ENCODE peak calls at places on chromosomes 16 and 17, in eight cellular contexts. Y, N, J, T, X, Z, I and V are unnamed samples.

GRCh38 chr16:24986512-24987303 is 28.5 kb downstream of the ARHGAP17 start:
- DNase-seq in J (no peak), I (no peak), X (no peak), Y (no peak), N (no peak), Z (no peak), T (peak), V (peak)

GRCh38 chr17:52105601-52106000 is 52.9 kb downstream of the CA10 start:
- DNase-seq in X (no peak), N (no peak), I (no peak), T (no peak), J (no peak), Y (no peak), Z (no peak), V (no peak)

GRCh38 chr16:58020628-58021521 is 4.7 kb upstream of the MMP15 start:
- DNase-seq in Z (peak), X (no peak), T (peak), N (peak), I (peak), Y (peak), J (peak), V (peak)

GRCh38 chr16:50591800-50592771 is 43.9 kb downstream of the NKD1 start:
- DNase-seq in I (peak), T (peak), N (no peak), X (no peak), Y (no peak), Z (no peak), J (peak), V (no peak)

GRCh38 chr16:28086496-28087139 is 23.1 kb upstream of the GSG1L start:
- DNase-seq in N (no peak), I (no peak), Z (no peak), T (no peak), Y (no peak), X (no peak), J (no peak), V (no peak)

GRCh38 chr17:6823011-6823442 is 8.5 kb downstream of the TEKT1 start:
- DNase-seq in Z (no peak), X (no peak), T (peak), Y (no peak), J (no peak), N (no peak), I (no peak), V (no peak)

GRCh38 chr17:64387145-64387473 is 3.6 kb downstream of the PECAM1 start:
- DNase-seq in T (no peak), I (no peak), Y (no peak), N (no peak), X (no peak), Z (no peak), J (no peak), V (no peak)

GRCh38 chr17:66494023-66494803 is 191.8 kb downstream of the PRKCA start:
- DNase-seq in Y (no peak), N (no peak), J (no peak), T (peak), Z (no peak), X (peak), I (no peak), V (peak)